ENCODE peak calls at places on chromosomes 5 and 9, in four cellular contexts. Y is iris pigment epithelial cell, W is NCI-H1092, N is coronary artery. E is an unnamed sample.

GRCh38 chr9:130276121-130276520 is 10.6 kb downstream of the HMCN2 start:
- DNase-seq in Y (peak), W (no peak), N (no peak), E (no peak)

GRCh38 chr9:108125541-108125940 is 636.0 kb upstream of the KLF4 start:
- DNase-seq in Y (no peak), W (no peak), N (no peak), E (no peak)

GRCh38 chr9:75482566-75482965 is 394.3 kb downstream of the OSTF1 start:
- DNase-seq in Y (no peak), W (no peak), N (no peak), E (no peak)

GRCh38 chr9:133489253-133490190 is 10.6 kb upstream of the SLC2A6 start:
- DNase-seq in Y (no peak), W (no peak), N (no peak), E (no peak)

GRCh38 chr5:68339921-68340321 is 124.4 kb downstream of the PIK3R1 start:
- DNase-seq in Y (peak), W (no peak), N (no peak), E (no peak)

GRCh38 chr9:88989961-88990570 is 1.2 kb upstream of the S1PR3 start:
- DNase-seq in Y (no peak), W (no peak), N (peak), E (no peak)

GRCh38 chr9:99726758-99727157 is 94.9 kb upstream of the NR4A3 start:
- DNase-seq in Y (peak), W (no peak), N (no peak), E (no peak)

GRCh38 chr9:38621434-38622082 is 1.2 kb upstream of the ANKRD18A start:
- DNase-seq in Y (no peak), W (peak), N (no peak), E (no peak)